ENCODE peak calls at places on chromosome 3, in ten cellular contexts. One of them, this sample, is unnamed.

GRCh38 chr3:186411994-186412393 is 50.0 kb upstream of the DGKG start:
- DNase-seq in tibial artery: no peak
- DNase-seq in NB4: no peak
- DNase-seq in endothelial cell of umbilical vein: no peak
- DNase-seq in ovary: no peak
- DNase-seq in mammary epithelial cell: peak
- DNase-seq in dorsolateral prefrontal cortex: no peak
- DNase-seq in spleen: no peak
- DNase-seq in left ventricle myocardium inferior: no peak
- DNase-seq in retinal pigment epithelial cell: no peak
- DNase-seq in this sample: no peak

GRCh38 chr3:123422457-123422856 is 26.4 kb downstream of the ADCY5 start:
- DNase-seq in tibial artery: no peak
- DNase-seq in NB4: no peak
- DNase-seq in endothelial cell of umbilical vein: no peak
- DNase-seq in ovary: no peak
- DNase-seq in mammary epithelial cell: no peak
- DNase-seq in dorsolateral prefrontal cortex: no peak
- DNase-seq in spleen: no peak
- DNase-seq in left ventricle myocardium inferior: no peak
- DNase-seq in retinal pigment epithelial cell: no peak
- DNase-seq in this sample: no peak

GRCh38 chr3:128559486-128560225 is 66.7 kb upstream of the GATA2 start:
- DNase-seq in tibial artery: no peak
- DNase-seq in NB4: no peak
- DNase-seq in endothelial cell of umbilical vein: peak
- DNase-seq in ovary: no peak
- DNase-seq in mammary epithelial cell: no peak
- DNase-seq in dorsolateral prefrontal cortex: no peak
- DNase-seq in spleen: no peak
- DNase-seq in left ventricle myocardium inferior: no peak
- DNase-seq in retinal pigment epithelial cell: no peak
- DNase-seq in this sample: no peak

GRCh38 chr3:45817788-45818523 is 21.6 kb upstream of the SLC6A20 start:
- DNase-seq in tibial artery: peak
- DNase-seq in NB4: no peak
- DNase-seq in endothelial cell of umbilical vein: peak
- DNase-seq in ovary: no peak
- DNase-seq in mammary epithelial cell: peak
- DNase-seq in dorsolateral prefrontal cortex: no peak
- DNase-seq in spleen: no peak
- DNase-seq in left ventricle myocardium inferior: no peak
- DNase-seq in retinal pigment epithelial cell: peak
- DNase-seq in this sample: peak

GRCh38 chr3:133930341-133930933 is 34.8 kb upstream of the RAB6B start:
- DNase-seq in tibial artery: no peak
- DNase-seq in NB4: peak
- DNase-seq in endothelial cell of umbilical vein: peak
- DNase-seq in ovary: no peak
- DNase-seq in mammary epithelial cell: peak
- DNase-seq in dorsolateral prefrontal cortex: no peak
- DNase-seq in spleen: peak
- DNase-seq in left ventricle myocardium inferior: no peak
- DNase-seq in retinal pigment epithelial cell: no peak
- DNase-seq in this sample: peak

GRCh38 chr3:172622916-172623700 is 87.8 kb downstream of the NCEH1 start:
- DNase-seq in tibial artery: no peak
- DNase-seq in NB4: peak
- DNase-seq in endothelial cell of umbilical vein: peak
- DNase-seq in ovary: no peak
- DNase-seq in mammary epithelial cell: peak
- DNase-seq in dorsolateral prefrontal cortex: no peak
- DNase-seq in spleen: no peak
- DNase-seq in left ventricle myocardium inferior: no peak
- DNase-seq in retinal pigment epithelial cell: peak
- DNase-seq in this sample: peak

GRCh38 chr3:21729888-21730459 is 21.0 kb downstream of the ZNF385D start:
- DNase-seq in tibial artery: no peak
- DNase-seq in NB4: no peak
- DNase-seq in endothelial cell of umbilical vein: no peak
- DNase-seq in ovary: no peak
- DNase-seq in mammary epithelial cell: peak
- DNase-seq in dorsolateral prefrontal cortex: no peak
- DNase-seq in spleen: no peak
- DNase-seq in left ventricle myocardium inferior: no peak
- DNase-seq in retinal pigment epithelial cell: no peak
- DNase-seq in this sample: no peak

GRCh38 chr3:33791477-33792166 is 6.8 kb upstream of the PDCD6IP start:
- DNase-seq in tibial artery: peak
- DNase-seq in NB4: peak
- DNase-seq in endothelial cell of umbilical vein: no peak
- DNase-seq in ovary: no peak
- DNase-seq in mammary epithelial cell: peak
- DNase-seq in dorsolateral prefrontal cortex: no peak
- DNase-seq in spleen: no peak
- DNase-seq in left ventricle myocardium inferior: no peak
- DNase-seq in retinal pigment epithelial cell: peak
- DNase-seq in this sample: no peak

GRCh38 chr3:25471081-25471768 is 43.2 kb downstream of the RARB start:
- DNase-seq in tibial artery: no peak
- DNase-seq in NB4: no peak
- DNase-seq in endothelial cell of umbilical vein: peak
- DNase-seq in ovary: no peak
- DNase-seq in mammary epithelial cell: no peak
- DNase-seq in dorsolateral prefrontal cortex: no peak
- DNase-seq in spleen: no peak
- DNase-seq in left ventricle myocardium inferior: peak
- DNase-seq in retinal pigment epithelial cell: no peak
- DNase-seq in this sample: no peak

GRCh38 chr3:72319202-72320095 is 528.8 kb downstream of the SHQ1 start:
- DNase-seq in tibial artery: no peak
- DNase-seq in NB4: peak
- DNase-seq in endothelial cell of umbilical vein: peak
- DNase-seq in ovary: no peak
- DNase-seq in mammary epithelial cell: no peak
- DNase-seq in dorsolateral prefrontal cortex: no peak
- DNase-seq in spleen: no peak
- DNase-seq in left ventricle myocardium inferior: no peak
- DNase-seq in retinal pigment epithelial cell: no peak
- DNase-seq in this sample: no peak

GRCh38 chr3:190585771-190586630 is 72.1 kb downstream of the IL1RAP start:
- DNase-seq in tibial artery: peak
- DNase-seq in NB4: peak
- DNase-seq in endothelial cell of umbilical vein: peak
- DNase-seq in ovary: no peak
- DNase-seq in mammary epithelial cell: peak
- DNase-seq in dorsolateral prefrontal cortex: no peak
- DNase-seq in spleen: no peak
- DNase-seq in left ventricle myocardium inferior: no peak
- DNase-seq in retinal pigment epithelial cell: peak
- DNase-seq in this sample: peak

GRCh38 chr3:45896956-45897355 is 10.6 kb downstream of the CCR9 start:
- DNase-seq in tibial artery: no peak
- DNase-seq in NB4: no peak
- DNase-seq in endothelial cell of umbilical vein: no peak
- DNase-seq in ovary: no peak
- DNase-seq in mammary epithelial cell: peak
- DNase-seq in dorsolateral prefrontal cortex: no peak
- DNase-seq in spleen: no peak
- DNase-seq in left ventricle myocardium inferior: no peak
- DNase-seq in retinal pigment epithelial cell: peak
- DNase-seq in this sample: no peak

GRCh38 chr3:45204136-45204535 is 22.0 kb downstream of the TMEM158 start:
- DNase-seq in tibial artery: no peak
- DNase-seq in NB4: no peak
- DNase-seq in endothelial cell of umbilical vein: no peak
- DNase-seq in ovary: no peak
- DNase-seq in mammary epithelial cell: peak
- DNase-seq in dorsolateral prefrontal cortex: no peak
- DNase-seq in spleen: no peak
- DNase-seq in left ventricle myocardium inferior: no peak
- DNase-seq in retinal pigment epithelial cell: no peak
- DNase-seq in this sample: no peak

GRCh38 chr3:18389108-18389733 is 35.9 kb downstream of the SATB1 start:
- DNase-seq in tibial artery: no peak
- DNase-seq in NB4: peak
- DNase-seq in endothelial cell of umbilical vein: peak
- DNase-seq in ovary: no peak
- DNase-seq in mammary epithelial cell: peak
- DNase-seq in dorsolateral prefrontal cortex: no peak
- DNase-seq in spleen: no peak
- DNase-seq in left ventricle myocardium inferior: no peak
- DNase-seq in retinal pigment epithelial cell: no peak
- DNase-seq in this sample: no peak

GRCh38 chr3:119388577-119388976 is 74.8 kb downstream of the TMEM39A start:
- DNase-seq in tibial artery: no peak
- DNase-seq in NB4: no peak
- DNase-seq in endothelial cell of umbilical vein: no peak
- DNase-seq in ovary: no peak
- DNase-seq in mammary epithelial cell: no peak
- DNase-seq in dorsolateral prefrontal cortex: no peak
- DNase-seq in spleen: no peak
- DNase-seq in left ventricle myocardium inferior: no peak
- DNase-seq in retinal pigment epithelial cell: no peak
- DNase-seq in this sample: no peak
- TF ChIP-seq CTCF in tibial artery: no peak
- TF ChIP-seq CTCF in NB4: no peak
- TF ChIP-seq CTCF in endothelial cell of umbilical vein: no peak
- TF ChIP-seq CTCF in ovary: no peak
- TF ChIP-seq CTCF in mammary epithelial cell: no peak
- TF ChIP-seq CTCF in dorsolateral prefrontal cortex: no peak
- TF ChIP-seq CTCF in spleen: no peak
- TF ChIP-seq CTCF in left ventricle myocardium inferior: no peak
- TF ChIP-seq CTCF in retinal pigment epithelial cell: no peak
- TF ChIP-seq CTCF in this sample: peak

GRCh38 chr3:54514416-54514815 is 392.1 kb downstream of the CACNA2D3 start:
- DNase-seq in tibial artery: no peak
- DNase-seq in NB4: no peak
- DNase-seq in endothelial cell of umbilical vein: no peak
- DNase-seq in ovary: no peak
- DNase-seq in mammary epithelial cell: no peak
- DNase-seq in dorsolateral prefrontal cortex: no peak
- DNase-seq in spleen: no peak
- DNase-seq in left ventricle myocardium inferior: no peak
- DNase-seq in retinal pigment epithelial cell: no peak
- DNase-seq in this sample: no peak

GRCh38 chr3:54510506-54510905 is 388.2 kb downstream of the CACNA2D3 start:
- DNase-seq in tibial artery: no peak
- DNase-seq in NB4: no peak
- DNase-seq in endothelial cell of umbilical vein: no peak
- DNase-seq in ovary: no peak
- DNase-seq in mammary epithelial cell: no peak
- DNase-seq in dorsolateral prefrontal cortex: no peak
- DNase-seq in spleen: no peak
- DNase-seq in left ventricle myocardium inferior: no peak
- DNase-seq in retinal pigment epithelial cell: no peak
- DNase-seq in this sample: no peak

GRCh38 chr3:54515439-54516213 is 393.3 kb downstream of the CACNA2D3 start:
- DNase-seq in tibial artery: no peak
- DNase-seq in NB4: no peak
- DNase-seq in endothelial cell of umbilical vein: no peak
- DNase-seq in ovary: no peak
- DNase-seq in mammary epithelial cell: no peak
- DNase-seq in dorsolateral prefrontal cortex: no peak
- DNase-seq in spleen: no peak
- DNase-seq in left ventricle myocardium inferior: no peak
- DNase-seq in retinal pigment epithelial cell: no peak
- DNase-seq in this sample: no peak

GRCh38 chr3:54507876-54508460 is 385.6 kb downstream of the CACNA2D3 start:
- DNase-seq in tibial artery: no peak
- DNase-seq in NB4: no peak
- DNase-seq in endothelial cell of umbilical vein: no peak
- DNase-seq in ovary: no peak
- DNase-seq in mammary epithelial cell: no peak
- DNase-seq in dorsolateral prefrontal cortex: no peak
- DNase-seq in spleen: no peak
- DNase-seq in left ventricle myocardium inferior: no peak
- DNase-seq in retinal pigment epithelial cell: no peak
- DNase-seq in this sample: no peak

GRCh38 chr3:54511766-54512365 is 389.5 kb downstream of the CACNA2D3 start:
- DNase-seq in tibial artery: no peak
- DNase-seq in NB4: no peak
- DNase-seq in endothelial cell of umbilical vein: no peak
- DNase-seq in ovary: no peak
- DNase-seq in mammary epithelial cell: no peak
- DNase-seq in dorsolateral prefrontal cortex: no peak
- DNase-seq in spleen: no peak
- DNase-seq in left ventricle myocardium inferior: no peak
- DNase-seq in retinal pigment epithelial cell: no peak
- DNase-seq in this sample: no peak
- H3K4me3 ChIP-seq in tibial artery: no peak
- H3K4me3 ChIP-seq in NB4: no peak
- H3K4me3 ChIP-seq in endothelial cell of umbilical vein: no peak
- H3K4me3 ChIP-seq in ovary: no peak
- H3K4me3 ChIP-seq in mammary epithelial cell: no peak
- H3K4me3 ChIP-seq in dorsolateral prefrontal cortex: no peak
- H3K4me3 ChIP-seq in spleen: no peak
- H3K4me3 ChIP-seq in left ventricle myocardium inferior: no peak
- H3K4me3 ChIP-seq in retinal pigment epithelial cell: no peak
- H3K4me3 ChIP-seq in this sample: no peak

DNA sequence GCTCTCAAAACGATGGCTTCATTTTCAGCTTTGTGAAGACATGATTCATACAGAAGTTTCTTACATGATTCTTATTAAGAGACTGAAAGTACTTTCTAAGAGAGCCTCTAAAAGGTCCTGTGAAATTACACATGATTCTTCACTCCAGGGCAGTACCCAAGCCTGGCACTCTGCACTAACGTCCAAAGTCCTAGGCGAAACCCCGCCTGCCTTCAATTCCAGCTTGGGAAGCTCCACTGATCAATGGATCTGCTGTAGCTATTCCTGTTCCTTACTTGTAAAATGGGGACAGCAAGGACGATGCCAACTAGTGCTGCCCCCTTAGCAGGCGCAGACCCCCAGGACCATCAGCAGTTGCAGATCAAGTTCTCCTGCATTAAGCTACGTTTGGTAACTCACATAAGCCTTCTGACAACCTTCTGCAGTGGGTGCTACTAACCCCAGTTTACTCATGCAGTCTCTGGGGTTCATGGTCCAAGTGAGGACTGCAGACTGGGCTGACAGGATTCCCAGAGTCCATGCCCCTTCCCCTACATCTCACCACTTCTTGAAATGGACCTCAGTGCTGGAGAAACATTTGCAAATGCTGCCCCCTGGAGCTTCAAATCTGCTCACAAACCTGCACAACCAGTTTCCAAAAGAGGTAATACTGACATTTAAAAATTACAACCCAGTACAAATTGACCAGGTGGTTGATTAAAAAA is 10.6 kb downstream of the CHCHD4 start:
- DNase-seq in tibial artery: no peak
- DNase-seq in NB4: no peak
- DNase-seq in endothelial cell of umbilical vein: no peak
- DNase-seq in ovary: no peak
- DNase-seq in mammary epithelial cell: no peak
- DNase-seq in dorsolateral prefrontal cortex: no peak
- DNase-seq in spleen: no peak
- DNase-seq in left ventricle myocardium inferior: no peak
- DNase-seq in retinal pigment epithelial cell: no peak
- DNase-seq in this sample: no peak
- TF ChIP-seq CTCF in tibial artery: no peak
- TF ChIP-seq CTCF in NB4: peak
- TF ChIP-seq CTCF in endothelial cell of umbilical vein: no peak
- TF ChIP-seq CTCF in ovary: no peak
- TF ChIP-seq CTCF in mammary epithelial cell: peak
- TF ChIP-seq CTCF in dorsolateral prefrontal cortex: no peak
- TF ChIP-seq CTCF in spleen: no peak
- TF ChIP-seq CTCF in left ventricle myocardium inferior: peak
- TF ChIP-seq CTCF in retinal pigment epithelial cell: peak
- TF ChIP-seq CTCF in this sample: peak

GRCh38 chr3:53071882-53072431 is 26.1 kb upstream of the SFMBT1 start:
- DNase-seq in tibial artery: no peak
- DNase-seq in NB4: no peak
- DNase-seq in endothelial cell of umbilical vein: no peak
- DNase-seq in ovary: no peak
- DNase-seq in mammary epithelial cell: no peak
- DNase-seq in dorsolateral prefrontal cortex: no peak
- DNase-seq in spleen: peak
- DNase-seq in left ventricle myocardium inferior: no peak
- DNase-seq in retinal pigment epithelial cell: no peak
- DNase-seq in this sample: no peak
- H3K4me3 ChIP-seq in tibial artery: no peak
- H3K4me3 ChIP-seq in NB4: no peak
- H3K4me3 ChIP-seq in endothelial cell of umbilical vein: no peak
- H3K4me3 ChIP-seq in ovary: no peak
- H3K4me3 ChIP-seq in mammary epithelial cell: no peak
- H3K4me3 ChIP-seq in dorsolateral prefrontal cortex: peak
- H3K4me3 ChIP-seq in spleen: peak
- H3K4me3 ChIP-seq in left ventricle myocardium inferior: peak
- H3K4me3 ChIP-seq in retinal pigment epithelial cell: no peak
- H3K4me3 ChIP-seq in this sample: peak

This sample was measured in epithelial cell of proximal tubule.